ENCODE peak calls at places on chromosomes 2 and 18, in seven cellular contexts. C is GM23338, V is K562, Q is SK-N-SH, D is HepG2, G is HCT116, E is Panc1. X is an unnamed sample. For H3K27me3, the result is how much of the 10 kb centered on the place peaks cover.

GRCh38 chr2:159290289-159290907 is 3.9 kb upstream of the WDSUB1 start:
- DNase-seq in V (no peak), C (no peak), G (peak), Q (peak), D (peak), E (peak), X (peak)

GRCh38 chr18:46856975-46857374 is 60.3 kb downstream of the PIAS2 start:
- DNase-seq in D (no peak), C (no peak), Q (no peak), V (no peak), G (peak), E (no peak), X (no peak)

GRCh38 chr2:240818543-240819403 is 1.2 kb downstream of the KIF1A start:
- DNase-seq in E (no peak), V (no peak), D (no peak), Q (peak), C (peak), G (no peak), X (no peak)

GRCh38 chr2:61537590-61538178 is 472 bp downstream of the XPO1 start:
- DNase-seq in G (no peak), C (peak), D (no peak), Q (no peak), E (no peak), V (no peak), X (no peak)

GRCh38 chr2:12903272-12903671 is 186.5 kb downstream of the TRIB2 start:
- DNase-seq in G (no peak), V (no peak), E (no peak), C (no peak), D (no peak), Q (no peak), X (no peak)

GRCh38 chr2:157508676-157509075 is 64.8 kb upstream of the CYTIP start:
- DNase-seq in Q (no peak), C (no peak), D (no peak), V (no peak), E (no peak), G (no peak), X (peak)

GRCh38 chr2:176128172-176129012 is 1.1 kb upstream of the HOXD8 start:
- DNase-seq in D (no peak), Q (no peak), E (no peak), G (no peak), C (peak), V (no peak), X (peak)

GRCh38 chr18:58537272-58538038 is 91.4 kb downstream of the ALPK2 start:
- DNase-seq in D (no peak), V (no peak), C (no peak), Q (no peak), E (no peak), G (no peak), X (no peak)

GRCh38 chr2:26778076-26778475 is 7.8 kb upstream of the CENPA start:
- DNase-seq in C (no peak), Q (no peak), E (no peak), D (no peak), G (no peak), V (no peak), X (no peak)

GRCh38 chr18:78514910-78515670 is 464.5 kb upstream of the SALL3 start:
- DNase-seq in E (no peak), G (no peak), Q (no peak), C (no peak), D (no peak), V (no peak), X (no peak)

GRCh38 chr2:147351789-147352188 is 493.0 kb upstream of the ACVR2A start:
- DNase-seq in Q (no peak), G (no peak), C (no peak), E (no peak), D (no peak), V (no peak), X (no peak)

GRCh38 chr2:171595896-171596295 is 73.6 kb downstream of the CYBRD1 start:
- DNase-seq in E (peak), G (no peak), Q (no peak), D (no peak), V (no peak), C (no peak), X (no peak)

GRCh38 chr18:60684843-60685513 is 312.4 kb upstream of the MC4R start:
- DNase-seq in G (peak), V (no peak), D (peak), Q (peak), E (peak), C (peak), X (no peak)

GRCh38 chr2:232415138-232415690 is 8.6 kb downstream of the ALPG start:
- DNase-seq in E (no peak), Q (peak), D (no peak), C (no peak), G (no peak), V (no peak), X (no peak)

GRCh38 chr2:234291765-234292204 is 205.1 kb downstream of the ARL4C start:
- DNase-seq in V (no peak), G (no peak), D (no peak), Q (no peak), E (no peak), C (no peak), X (peak)

GRCh38 chr2:162333968-162334367 is 10.0 kb upstream of the GCA start:
- DNase-seq in G (no peak), E (no peak), C (peak), V (no peak), D (peak), Q (no peak), X (no peak)

GRCh38 chr2:173869830-173870229 is 95.3 kb downstream of the SP3 start:
- DNase-seq in E (no peak), Q (no peak), C (no peak), V (no peak), G (no peak), D (no peak), X (no peak)

GRCh38 chr18:43935051-43935412 is 657.7 kb upstream of the SYT4 start:
- DNase-seq in E (no peak), Q (no peak), C (no peak), V (no peak), D (no peak), G (no peak), X (no peak)

GRCh38 chr2:12194936-12195335 is 448.5 kb downstream of the LPIN1 start:
- DNase-seq in C (no peak), Q (no peak), G (no peak), E (no peak), V (no peak), D (no peak), X (no peak)

GRCh38 chr18:76923485-76924085 is 101.2 kb downstream of the ZNF236 start:
- DNase-seq in E (peak), D (peak), V (peak), Q (peak), G (peak), C (peak), X (no peak)

GRCh38 chr2:200667397-200667796 is 81.6 kb downstream of the AOX1 start:
- DNase-seq in E (no peak), V (peak), D (no peak), G (no peak), C (no peak), Q (no peak), X (peak)

GRCh38 chr18:50630895-50631294 is 71.0 kb downstream of the MAPK4 start:
- DNase-seq in E (no peak), C (no peak), Q (no peak), D (no peak), V (no peak), G (no peak), X (no peak)

GRCh38 chr2:86225581-86225980 is 26.3 kb downstream of the MRPL35 start:
- DNase-seq in Q (no peak), E (no peak), D (no peak), C (no peak), V (no peak), G (no peak), X (peak)

GRCh38 chr2:64905338-64906024 is 83.7 kb upstream of the SLC1A4 start:
- DNase-seq in G (no peak), E (no peak), Q (no peak), C (peak), D (no peak), V (no peak), X (no peak)

DNA sequence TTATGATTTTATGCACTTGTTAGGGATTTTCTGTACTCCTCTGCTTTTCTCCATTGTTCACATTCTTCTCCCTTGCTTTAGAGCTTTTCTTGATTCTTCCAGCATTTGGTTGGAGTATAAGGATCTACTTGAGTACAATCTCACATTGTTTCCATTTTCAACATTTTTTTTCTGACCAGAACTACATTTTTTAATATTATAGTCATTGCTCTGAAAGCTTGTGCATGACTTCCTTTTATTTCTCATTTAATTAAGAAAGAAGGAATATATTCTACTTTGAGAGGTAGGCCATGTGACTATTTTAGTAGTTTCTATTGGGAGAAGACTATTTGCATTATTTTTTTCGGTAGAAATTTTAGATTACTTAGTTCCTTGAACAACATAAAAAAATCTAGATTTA is 200.4 kb downstream of the TMEM247 start:
- DNase-seq in D (no peak), G (no peak), E (no peak), V (no peak), Q (no peak), C (no peak), X (no peak)
- TF ChIP-seq REST in D (no peak), G (no peak), E (no peak), V (no peak), Q (no peak), C (no peak), X (no peak)

DNA sequence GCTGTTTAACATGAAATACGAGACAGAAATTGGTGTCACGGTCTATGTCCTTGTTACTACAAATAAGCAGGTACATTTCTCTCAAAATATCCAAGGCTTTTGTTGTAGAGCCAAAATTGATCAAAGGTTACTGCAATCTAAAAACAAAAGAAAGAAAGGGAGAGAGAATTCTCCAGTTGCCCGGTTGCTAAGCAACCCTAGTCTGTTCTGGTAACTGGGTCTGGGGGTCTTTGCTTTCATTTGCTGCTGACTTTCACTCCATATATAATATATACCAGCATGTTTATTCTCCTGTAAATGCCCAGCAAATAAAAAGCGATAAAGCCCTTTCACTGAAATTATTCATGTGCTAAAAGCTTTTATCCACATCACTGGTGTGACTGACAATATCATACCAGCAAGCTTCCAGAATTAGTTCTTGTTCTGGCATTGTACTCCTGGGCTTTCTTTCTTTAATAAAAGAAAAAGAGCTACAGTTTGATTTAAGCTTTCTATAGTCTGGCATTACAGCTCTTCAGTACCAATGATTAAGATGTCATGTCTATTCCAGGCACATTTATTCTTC is 75.6 kb upstream of the ST8SIA3 start:
- DNase-seq in Q (no peak), V (no peak), C (peak), D (no peak), E (no peak), G (no peak), X (no peak)
- H3K27me3 ChIP-seq in Q (under half), V (under half), C (under half), D (under half), E (under half), G (half or more), X (under half)

GRCh38 chr2:25617948-25618646 is 55.3 kb downstream of the DTNB start:
- DNase-seq in V (no peak), G (no peak), D (peak), E (peak), Q (no peak), C (no peak), X (no peak)
- H3K4me3 ChIP-seq in V (no peak), G (no peak), D (no peak), E (no peak), Q (no peak), C (no peak), X (no peak)

GRCh38 chr2:206572725-206573124 is 69.6 kb upstream of the FAM237A start:
- DNase-seq in D (no peak), V (no peak), G (no peak), C (no peak), Q (no peak), E (no peak), X (no peak)
- TF ChIP-seq REST in D (no peak), V (no peak), G (no peak), C (no peak), Q (no peak), E (no peak), X (no peak)

GRCh38 chr2:218138047-218138446 is 12.2 kb downstream of the CXCR2 start:
- DNase-seq in E (no peak), C (peak), V (no peak), D (no peak), Q (no peak), G (no peak), X (no peak)
- H3K27me3 ChIP-seq in E (under half), C (under half), V (under half), D (half or more), Q (under half), G (under half), X (under half)

GRCh38 chr2:196168181-196168580 is 3.2 kb downstream of the STK17B start:
- DNase-seq in C (no peak), G (no peak), D (no peak), V (no peak), E (no peak), Q (no peak), X (no peak)

GRCh38 chr2:196171248-196171871 is at the start of gene STK17B:
- DNase-seq in D (peak), C (peak), V (peak), Q (peak), E (peak), G (peak), X (peak)

GRCh38 chr2:196170202-196170680 is 1.1 kb downstream of the STK17B start:
- DNase-seq in C (peak), Q (peak), E (peak), V (peak), G (no peak), D (peak), X (peak)

GRCh38 chr2:196170681-196171247 is 614 bp downstream of the STK17B start:
- DNase-seq in Q (no peak), D (peak), V (no peak), C (peak), E (no peak), G (no peak), X (no peak)

GRCh38 chr2:196169521-196169920 is 1.9 kb downstream of the STK17B start:
- DNase-seq in V (no peak), C (no peak), Q (no peak), G (no peak), D (no peak), E (no peak), X (no peak)
- H3K4me3 ChIP-seq in V (peak), C (peak), Q (peak), G (no peak), D (peak), E (peak), X (peak)

DNA sequence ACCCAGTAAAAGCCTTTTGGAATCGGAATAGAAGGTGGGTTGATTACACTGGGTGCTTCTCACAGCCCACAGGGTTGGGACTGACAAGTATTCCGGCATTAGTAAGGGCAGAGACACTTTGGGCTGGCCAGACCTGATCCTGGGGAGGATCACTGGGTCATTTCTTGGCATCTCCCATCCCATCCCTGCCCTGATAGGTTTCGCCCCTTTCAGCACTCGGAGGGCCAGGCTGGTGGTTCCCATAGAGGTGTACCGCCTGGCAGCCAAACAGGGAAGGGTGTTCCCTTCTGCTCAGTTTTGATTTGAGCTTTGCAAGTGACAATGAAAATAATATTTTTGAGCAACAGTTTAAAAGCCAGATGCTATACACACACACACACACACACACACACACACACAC is 37.3 kb downstream of the CYP1B1 start:
- DNase-seq in E (no peak), C (no peak), G (no peak), Q (no peak), V (no peak), D (no peak), X (no peak)
- TF ChIP-seq REST in E (no peak), C (no peak), G (no peak), Q (no peak), V (no peak), D (no peak), X (no peak)

GRCh38 chr2:120515759-120516295 is 169.9 kb downstream of the INHBB start:
- DNase-seq in E (no peak), C (no peak), Q (no peak), G (no peak), D (no peak), V (no peak), X (no peak)
- H3K27me3 ChIP-seq in E (under half), C (under half), Q (under half), G (under half), D (under half), V (under half), X (under half)